ENCODE peak calls at places on chromosomes 7 and 10, in four cellular contexts. One of them, this sample, is unnamed.

GRCh38 chr7:2713370-2713769 is 25.4 kb downstream of the AMZ1 start:
- DNase-seq in IMR-90: no peak
- DNase-seq in K562: no peak
- DNase-seq in GM12878: no peak
- DNase-seq in this sample: no peak

GRCh38 chr7:116271980-116272886 is 61.9 kb downstream of the TES start:
- DNase-seq in IMR-90: peak; percentile 98
- DNase-seq in K562: no peak
- DNase-seq in GM12878: no peak
- DNase-seq in this sample: peak; percentile 94

GRCh38 chr7:98659746-98660145 is 42.7 kb downstream of the NPTX2 start:
- DNase-seq in IMR-90: no peak
- DNase-seq in K562: no peak
- DNase-seq in GM12878: no peak
- DNase-seq in this sample: no peak

GRCh38 chr10:92847185-92847864 is 995 bp upstream of the EXOC6 start:
- DNase-seq in IMR-90: peak; percentile 18
- DNase-seq in K562: no peak
- DNase-seq in GM12878: no peak
- DNase-seq in this sample: no peak

GRCh38 chr10:13284050-13284449 is 15.8 kb downstream of the PHYH start:
- DNase-seq in IMR-90: no peak
- DNase-seq in K562: no peak
- DNase-seq in GM12878: no peak
- DNase-seq in this sample: no peak

GRCh38 chr7:11830582-11831382 is 1.2 kb downstream of the THSD7A start:
- DNase-seq in IMR-90: peak; percentile 1
- DNase-seq in K562: no peak
- DNase-seq in GM12878: no peak
- DNase-seq in this sample: peak; percentile 75

GRCh38 chr7:98282727-98283126 is 1.2 kb downstream of the BRI3 start:
- DNase-seq in IMR-90: no peak
- DNase-seq in K562: no peak
- DNase-seq in GM12878: no peak
- DNase-seq in this sample: peak; percentile 41

GRCh38 chr10:132408367-132408781 is 11.4 kb downstream of the PWWP2B start:
- DNase-seq in IMR-90: no peak
- DNase-seq in K562: no peak
- DNase-seq in GM12878: no peak
- DNase-seq in this sample: no peak

GRCh38 chr7:115721293-115721920 is 309.2 kb downstream of the TFEC start:
- DNase-seq in IMR-90: no peak
- DNase-seq in K562: no peak
- DNase-seq in GM12878: no peak
- DNase-seq in this sample: no peak

GRCh38 chr7:96120856-96121255 is 201.0 kb downstream of the SLC25A13 start:
- DNase-seq in IMR-90: no peak
- DNase-seq in K562: no peak
- DNase-seq in GM12878: no peak
- DNase-seq in this sample: peak; percentile 35

GRCh38 chr7:96121752-96122151 is 200.1 kb downstream of the SLC25A13 start:
- DNase-seq in IMR-90: no peak
- DNase-seq in K562: no peak
- DNase-seq in GM12878: no peak
- DNase-seq in this sample: no peak

GRCh38 chr7:96120445-96120844 is 201.5 kb downstream of the SLC25A13 start:
- DNase-seq in IMR-90: no peak
- DNase-seq in K562: no peak
- DNase-seq in GM12878: no peak
- DNase-seq in this sample: no peak

GRCh38 chr7:96116173-96116572 is 205.7 kb downstream of the SLC25A13 start:
- DNase-seq in IMR-90: no peak
- DNase-seq in K562: no peak
- DNase-seq in GM12878: no peak
- DNase-seq in this sample: no peak

DNA sequence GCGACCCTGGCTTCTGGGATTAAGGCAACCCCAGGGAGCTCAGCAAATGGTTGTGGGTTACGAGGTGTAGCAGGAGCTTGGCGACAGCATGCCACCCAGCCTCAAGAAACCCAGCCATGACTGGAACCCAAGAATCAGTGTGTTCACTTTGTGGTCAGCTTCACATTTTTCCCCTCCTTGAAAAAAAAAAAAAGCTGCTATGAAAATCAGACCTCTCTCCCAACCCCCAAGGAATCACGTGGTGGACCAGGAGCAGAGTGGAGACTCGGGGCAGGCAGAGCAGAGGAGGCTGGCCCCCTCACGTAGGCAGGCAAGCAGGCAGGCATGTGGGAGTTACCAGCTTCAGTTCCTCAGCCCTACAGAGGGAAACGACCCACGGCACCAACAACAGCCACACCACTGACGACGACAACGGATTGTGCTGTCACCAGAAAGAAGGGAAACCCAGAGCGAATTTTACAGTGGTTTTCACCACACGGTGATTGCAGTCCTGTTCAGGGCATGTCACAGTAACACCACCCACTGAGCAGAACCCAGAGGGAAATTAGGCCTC is 203.4 kb downstream of the SLC25A13 start:
- DNase-seq in IMR-90: no peak
- DNase-seq in K562: no peak
- DNase-seq in GM12878: no peak
- DNase-seq in this sample: no peak
- TF ChIP-seq FOS in IMR-90: no peak
- TF ChIP-seq FOS in K562: no peak
- TF ChIP-seq FOS in GM12878: no peak
- TF ChIP-seq FOS in this sample: no peak

GRCh38 chr10:6053816-6054581 is 8.2 kb downstream of the IL2RA start:
- DNase-seq in IMR-90: no peak
- DNase-seq in K562: peak; percentile 43
- DNase-seq in GM12878: no peak
- DNase-seq in this sample: no peak

GRCh38 chr10:6053303-6053702 is 8.9 kb downstream of the IL2RA start:
- DNase-seq in IMR-90: no peak
- DNase-seq in K562: no peak
- DNase-seq in GM12878: no peak
- DNase-seq in this sample: no peak

GRCh38 chr10:6054884-6055283 is 7.3 kb downstream of the IL2RA start:
- DNase-seq in IMR-90: no peak
- DNase-seq in K562: no peak
- DNase-seq in GM12878: no peak
- DNase-seq in this sample: no peak

GRCh38 chr10:6050801-6051445 is 11.2 kb downstream of the IL2RA start:
- DNase-seq in IMR-90: peak; percentile 44
- DNase-seq in K562: peak; percentile 23
- DNase-seq in GM12878: peak; percentile 89
- DNase-seq in this sample: no peak

DNA sequence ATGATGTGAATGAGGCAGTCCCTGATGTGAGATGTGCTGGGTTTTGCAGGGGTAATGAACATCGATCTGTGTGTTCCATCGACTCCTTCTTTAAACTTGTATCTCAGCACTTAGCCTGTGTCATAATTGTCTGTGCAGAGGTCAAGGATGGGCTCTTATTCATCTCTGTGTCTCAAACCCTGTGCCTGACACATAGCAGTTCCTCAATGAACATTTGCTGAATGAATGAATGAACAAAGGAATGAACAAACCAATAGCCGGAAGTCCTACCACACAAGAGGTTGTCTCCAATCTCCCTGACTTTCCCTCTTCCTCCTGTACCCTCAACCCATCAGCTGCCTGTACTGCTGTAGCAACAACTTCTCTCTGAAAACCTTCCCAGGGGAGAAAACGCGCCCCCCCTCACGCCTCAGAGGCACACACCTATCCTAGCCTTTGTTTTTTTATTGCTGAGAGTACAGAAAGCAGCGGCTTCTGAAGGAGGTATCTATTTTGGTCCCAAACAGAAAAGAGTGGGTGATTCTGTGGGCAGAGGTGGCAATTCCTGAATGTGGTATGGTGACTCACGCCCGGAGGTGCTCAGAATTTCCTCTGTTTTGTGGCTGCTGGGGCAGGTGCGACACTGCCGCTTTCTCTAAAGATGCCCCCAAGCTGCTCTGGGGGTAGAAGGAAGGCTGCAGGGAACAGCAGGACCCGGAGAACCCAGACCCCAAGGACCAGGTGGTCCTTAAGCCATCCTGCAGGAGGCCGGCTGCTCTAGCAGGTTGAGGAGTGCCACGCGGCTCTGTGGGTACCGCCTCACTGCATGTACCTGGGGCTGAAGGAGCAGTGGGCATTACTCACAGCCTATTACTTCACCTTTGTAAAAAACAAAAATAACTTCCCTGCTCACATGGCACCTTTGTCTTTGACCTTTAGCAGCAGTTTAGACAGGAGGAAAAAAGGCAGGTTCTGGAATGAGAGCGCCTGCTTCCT is 9.6 kb downstream of the IL2RA start:
- DNase-seq in IMR-90: no peak
- DNase-seq in K562: no peak
- DNase-seq in GM12878: peak; percentile 73
- DNase-seq in this sample: no peak
- H3K4me2 ChIP-seq in IMR-90: no peak overlapping the region
- H3K4me2 ChIP-seq in K562: no peak overlapping the region
- H3K4me2 ChIP-seq in GM12878: peak overlapping the region; percentile 97
- H3K4me2 ChIP-seq in this sample: no peak overlapping the region

GRCh38 chr10:86673827-86674581 is 5.7 kb downstream of the LDB3 start:
- DNase-seq in IMR-90: no peak
- DNase-seq in K562: no peak
- DNase-seq in GM12878: no peak
- DNase-seq in this sample: no peak
- TF ChIP-seq FOS in IMR-90: no peak
- TF ChIP-seq FOS in K562: no peak
- TF ChIP-seq FOS in GM12878: no peak
- TF ChIP-seq FOS in this sample: no peak

GRCh38 chr7:44393238-44394111 is 68.1 kb upstream of the CAMK2B start:
- DNase-seq in IMR-90: no peak
- DNase-seq in K562: no peak
- DNase-seq in GM12878: no peak
- DNase-seq in this sample: no peak

GRCh38 chr7:44391746-44392617 is 66.6 kb upstream of the CAMK2B start:
- DNase-seq in IMR-90: no peak
- DNase-seq in K562: no peak
- DNase-seq in GM12878: no peak
- DNase-seq in this sample: no peak

GRCh38 chr7:44392618-44393010 is 67.2 kb upstream of the CAMK2B start:
- DNase-seq in IMR-90: no peak
- DNase-seq in K562: no peak
- DNase-seq in GM12878: no peak
- DNase-seq in this sample: no peak

GRCh38 chr7:44390701-44391100 is 65.3 kb upstream of the CAMK2B start:
- DNase-seq in IMR-90: no peak
- DNase-seq in K562: no peak
- DNase-seq in GM12878: no peak
- DNase-seq in this sample: no peak

DNA sequence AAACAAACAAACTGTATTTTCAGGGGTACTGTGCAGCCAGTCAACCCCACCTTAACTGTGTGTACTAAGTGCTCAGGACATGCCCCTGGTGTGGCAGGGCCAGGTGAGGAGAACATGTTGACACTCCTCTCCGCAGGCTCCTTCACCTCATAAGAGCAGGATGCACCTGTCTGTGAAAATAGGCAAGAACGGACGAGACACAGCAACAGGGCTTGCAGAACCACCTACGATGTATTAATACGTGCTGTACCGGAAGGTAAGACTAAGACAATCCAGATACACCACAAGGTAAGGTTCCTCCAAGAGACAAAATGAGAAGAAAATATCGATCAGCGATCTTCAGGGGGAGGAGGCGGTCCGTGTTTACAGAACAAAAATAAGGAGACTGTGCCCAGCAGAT is 65.8 kb upstream of the CAMK2B start:
- DNase-seq in IMR-90: no peak
- DNase-seq in K562: no peak
- DNase-seq in GM12878: no peak
- DNase-seq in this sample: no peak
- H3K4me2 ChIP-seq in IMR-90: no peak overlapping the region
- H3K4me2 ChIP-seq in K562: no peak overlapping the region
- H3K4me2 ChIP-seq in GM12878: no peak overlapping the region
- H3K4me2 ChIP-seq in this sample: no peak overlapping the region

DNA sequence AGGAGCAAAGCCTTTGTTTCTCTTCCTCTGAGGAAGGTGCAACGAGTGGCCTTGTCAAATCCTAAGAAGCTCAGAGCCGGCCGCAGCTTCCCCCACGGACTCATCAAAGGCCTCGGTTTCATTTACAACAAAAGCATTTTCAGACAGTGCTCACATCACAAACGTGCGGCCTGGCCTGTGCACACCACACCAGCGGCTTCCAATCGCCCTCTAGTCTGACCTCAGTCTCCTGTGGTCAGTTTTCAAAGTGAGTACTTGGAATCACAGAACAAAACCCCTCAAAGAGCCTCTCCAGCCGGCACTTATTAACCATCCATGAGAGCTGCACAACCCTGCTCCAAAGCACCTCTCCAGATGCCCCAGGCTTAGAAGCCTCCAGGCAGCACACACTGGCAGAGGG is 3.3 kb downstream of the RADIL start:
- DNase-seq in IMR-90: no peak
- DNase-seq in K562: no peak
- DNase-seq in GM12878: no peak
- DNase-seq in this sample: no peak
- TF ChIP-seq FOS in IMR-90: no peak
- TF ChIP-seq FOS in K562: no peak
- TF ChIP-seq FOS in GM12878: no peak
- TF ChIP-seq FOS in this sample: no peak

DNA sequence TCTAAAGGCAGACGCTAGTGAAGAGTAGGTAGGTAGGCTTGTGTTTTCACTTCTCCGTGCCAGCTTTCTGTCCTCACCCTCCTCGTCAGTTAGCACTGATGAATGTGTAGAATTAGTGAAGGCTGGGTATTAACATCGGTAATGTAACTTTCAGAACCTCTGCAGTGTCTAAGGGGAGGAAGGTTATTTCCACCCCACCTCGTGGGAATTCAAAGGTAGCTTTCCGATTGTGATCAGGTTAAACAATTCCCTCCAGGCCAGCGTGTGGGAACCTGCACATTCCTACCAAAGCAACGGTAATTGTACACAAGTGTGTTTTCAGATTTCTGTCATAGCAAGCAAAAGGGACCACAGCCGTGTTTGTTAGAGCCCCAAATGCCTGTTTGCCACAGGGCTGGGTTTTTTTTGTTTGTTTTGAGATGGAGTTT is 405.0 kb upstream of the GALNT17 start:
- DNase-seq in IMR-90: no peak
- DNase-seq in K562: no peak
- DNase-seq in GM12878: peak; percentile 97
- DNase-seq in this sample: no peak
- H3K4me2 ChIP-seq in IMR-90: no peak overlapping the region
- H3K4me2 ChIP-seq in K562: no peak overlapping the region
- H3K4me2 ChIP-seq in GM12878: peak overlapping the region; percentile 89
- H3K4me2 ChIP-seq in this sample: no peak overlapping the region

GRCh38 chr10:119942973-119943372 is 50.4 kb downstream of the SEC23IP start:
- DNase-seq in IMR-90: peak; percentile 57
- DNase-seq in K562: no peak
- DNase-seq in GM12878: no peak
- DNase-seq in this sample: no peak
- TF ChIP-seq FOS in IMR-90: no peak
- TF ChIP-seq FOS in K562: no peak
- TF ChIP-seq FOS in GM12878: no peak
- TF ChIP-seq FOS in this sample: no peak

DNA sequence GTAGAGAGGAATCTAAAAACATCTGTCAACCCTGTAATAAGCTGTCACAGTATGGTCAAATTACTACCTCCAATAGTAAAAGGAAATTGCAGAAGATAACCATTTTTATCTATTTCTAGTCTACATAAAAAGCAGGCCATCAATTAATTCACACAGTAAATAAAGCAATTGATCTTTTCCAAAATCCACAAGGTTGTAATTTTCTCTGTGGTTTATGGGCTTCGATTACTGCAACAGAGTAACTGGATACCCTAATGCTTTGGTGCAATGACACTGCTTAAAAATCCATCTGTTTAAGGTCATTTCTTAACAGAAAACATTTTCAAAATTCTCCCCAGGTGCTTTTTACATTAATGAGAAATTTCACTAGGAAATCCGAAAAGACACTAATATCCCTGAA is 23.9 kb downstream of the ESYT2 start:
- DNase-seq in IMR-90: no peak
- DNase-seq in K562: no peak
- DNase-seq in GM12878: no peak
- DNase-seq in this sample: no peak
- H3K4me2 ChIP-seq in IMR-90: no peak overlapping the region
- H3K4me2 ChIP-seq in K562: no peak overlapping the region
- H3K4me2 ChIP-seq in GM12878: no peak overlapping the region
- H3K4me2 ChIP-seq in this sample: no peak overlapping the region